ENCODE peak calls at places on chromosome 3, in eight cellular contexts. A is stimulated activated CD8-positive, alpha-beta memory T cell treated with anti-CD3 and anti-CD28 coated beads, Interleukin-2, amount 100 ng/mL, for 48 hours; Q is OCI-LY7; H is activated T-cell treated with anti-CD3 and anti-CD28 coated beads, Interleukin-2, amount 50 U/mL, for 72 hours; C is cardiac septum; Y is progenitor cell of endocrine pancreas; L is amygdala; E is activated CD8-positive, alpha-beta memory T cell treated with anti-CD3 and anti-CD28 coated beads, Interleukin-2, amount 50 U/mL, for 48 hours. P is an unnamed sample.

GRCh38 chr3:38084969-38085942 is 46.2 kb downstream of the DLEC1 start:
- DNase-seq in A (no peak), Q (no peak), C (no peak), H (no peak), E (no peak), Y (no peak), L (no peak), P (no peak)

GRCh38 chr3:30578479-30578878 is 27.9 kb upstream of the TGFBR2 start:
- DNase-seq in E (no peak), H (no peak), C (peak), L (no peak), A (no peak), Y (no peak), Q (no peak), P (no peak)

GRCh38 chr3:132347095-132347494 is 29.9 kb downstream of the ACP3 start:
- DNase-seq in A (no peak), Y (no peak), L (no peak), C (no peak), E (no peak), H (no peak), Q (no peak), P (no peak)

GRCh38 chr3:57066471-57066870 is 6.0 kb downstream of the SPATA12 start:
- DNase-seq in A (no peak), L (no peak), E (no peak), Q (no peak), H (no peak), Y (no peak), C (no peak), P (no peak)

GRCh38 chr3:13092621-13093339 is 19.6 kb upstream of the IQSEC1 start:
- DNase-seq in L (no peak), Q (no peak), Y (no peak), E (no peak), C (peak), A (no peak), H (no peak), P (peak)

GRCh38 chr3:176920806-176921205 is 276.5 kb downstream of the TBL1XR1 start:
- DNase-seq in H (no peak), Q (no peak), A (no peak), Y (no peak), E (no peak), L (no peak), C (no peak), P (no peak)

GRCh38 chr3:187954486-187955075 is 199.4 kb upstream of the LPP start:
- DNase-seq in H (no peak), A (no peak), C (no peak), E (no peak), Y (no peak), Q (no peak), L (no peak), P (no peak)

GRCh38 chr3:126340943-126341754 is 16.1 kb downstream of the KLF15 start:
- DNase-seq in C (peak), H (no peak), Q (no peak), Y (no peak), A (no peak), L (no peak), E (peak), P (no peak)

GRCh38 chr3:197512691-197513571 is 42.8 kb downstream of the BDH1 start:
- DNase-seq in E (no peak), Q (no peak), H (no peak), L (no peak), A (no peak), Y (no peak), C (no peak), P (no peak)

GRCh38 chr3:72938471-72939265 is 50.8 kb downstream of the GXYLT2 start:
- DNase-seq in L (no peak), C (no peak), H (peak), A (no peak), Q (peak), E (no peak), Y (no peak), P (peak)

GRCh38 chr3:68007621-68008226 is 353.3 kb upstream of the SUCLG2 start:
- DNase-seq in Q (no peak), L (no peak), H (peak), C (no peak), E (peak), A (peak), Y (peak), P (no peak)

GRCh38 chr3:57060089-57060829 is at the start of gene SPATA12:
- DNase-seq in Y (peak), H (no peak), E (no peak), C (peak), A (no peak), L (no peak), Q (no peak), P (peak)

GRCh38 chr3:144265527-144266100 is 294.0 kb downstream of the DIPK2A start:
- DNase-seq in H (no peak), Y (no peak), A (no peak), C (no peak), L (no peak), Q (no peak), E (no peak), P (no peak)